ENCODE peak calls at places on chromosomes 11 and 22, in eight cellular contexts. K is IMR-90, A is Peyer's patch, U is upper lobe of right lung, I is transverse colon, J is cardiac muscle cell, Y is foreskin keratinocyte, F is progenitor cell of endocrine pancreas. V is an unnamed sample.

GRCh38 chr11:72319261-72319660 is 75.3 kb upstream of the PHOX2A start:
- DNase-seq in K (no peak), A (no peak), U (no peak), I (no peak), J (no peak), Y (no peak), F (no peak), V (no peak)

GRCh38 chr22:41880653-41881052 is 34.2 kb downstream of the SHISA8 start:
- DNase-seq in K (no peak), A (no peak), U (no peak), I (no peak), J (no peak), Y (no peak), F (no peak), V (no peak)

GRCh38 chr11:128630367-128631230 is 43.2 kb upstream of the ETS1 start:
- DNase-seq in K (peak), A (peak), U (peak), I (peak), J (peak), Y (peak), F (peak), V (no peak)

GRCh38 chr11:76706667-76707066 is 36.1 kb upstream of the LRRC32 start:
- DNase-seq in K (no peak), A (no peak), U (no peak), I (no peak), J (no peak), Y (peak), F (no peak), V (no peak)

GRCh38 chr22:27994481-27995331 is 75.7 kb upstream of the PITPNB start:
- DNase-seq in K (no peak), A (peak), U (peak), I (peak), J (no peak), Y (no peak), F (no peak), V (no peak)

GRCh38 chr22:36497910-36498669 is 8.8 kb downstream of the FOXRED2 start:
- DNase-seq in K (no peak), A (no peak), U (no peak), I (no peak), J (no peak), Y (no peak), F (no peak), V (no peak)

GRCh38 chr11:62926669-62927455 is 5.7 kb upstream of the CHRM1 start:
- DNase-seq in K (no peak), A (peak), U (no peak), I (no peak), J (no peak), Y (no peak), F (no peak), V (no peak)

GRCh38 chr11:11553595-11553994 is 68.2 kb downstream of the GALNT18 start:
- DNase-seq in K (no peak), A (no peak), U (no peak), I (no peak), J (no peak), Y (no peak), F (no peak), V (no peak)

GRCh38 chr11:69003301-69003865 is 9.7 kb downstream of the MRGPRF start:
- DNase-seq in K (no peak), A (peak), U (no peak), I (peak), J (no peak), Y (no peak), F (no peak), V (no peak)

GRCh38 chr22:33126881-33127280 is 68.7 kb upstream of the SYN3 start:
- DNase-seq in K (no peak), A (no peak), U (no peak), I (no peak), J (no peak), Y (peak), F (no peak), V (no peak)

GRCh38 chr11:75582935-75583709 is 21.1 kb downstream of the SERPINH1 start:
- DNase-seq in K (peak), A (peak), U (peak), I (peak), J (peak), Y (no peak), F (peak), V (peak)

GRCh38 chr22:44311855-44312170 is 938 bp downstream of the SHISAL1 start:
- DNase-seq in K (peak), A (no peak), U (no peak), I (no peak), J (peak), Y (peak), F (no peak), V (no peak)

GRCh38 chr11:120613264-120614226 is 102.0 kb downstream of the GRIK4 start:
- DNase-seq in K (no peak), A (no peak), U (no peak), I (no peak), J (no peak), Y (no peak), F (no peak), V (peak)

GRCh38 chr11:9153651-9154050 is 62.3 kb upstream of the SCUBE2 start:
- DNase-seq in K (no peak), A (no peak), U (no peak), I (no peak), J (no peak), Y (no peak), F (no peak), V (no peak)

GRCh38 chr11:56624661-56625110 is 10.0 kb upstream of the OR5M1 start:
- DNase-seq in K (peak), A (no peak), U (no peak), I (no peak), J (peak), Y (peak), F (no peak), V (no peak)
- TF ChIP-seq CTCF in K (peak), A (peak), U (peak), I (peak), J (peak), Y (peak), F (peak), V (peak)

GRCh38 chr11:94328587-94329080 is 24.3 kb downstream of the IZUMO1R start:
- DNase-seq in K (no peak), A (no peak), U (no peak), I (no peak), J (no peak), Y (no peak), F (no peak), V (no peak)
- TF ChIP-seq CTCF in K (no peak), A (no peak), U (no peak), I (no peak), J (no peak), Y (no peak), F (no peak), V (no peak)

GRCh38 chr22:50599816-50600454 is 658 bp upstream of the MAPK8IP2 start:
- DNase-seq in K (no peak), A (peak), U (no peak), I (peak), J (peak), Y (no peak), F (peak), V (no peak)
- TF ChIP-seq CTCF in K (no peak), A (no peak), U (no peak), I (no peak), J (no peak), Y (no peak), F (no peak), V (no peak)

DNA sequence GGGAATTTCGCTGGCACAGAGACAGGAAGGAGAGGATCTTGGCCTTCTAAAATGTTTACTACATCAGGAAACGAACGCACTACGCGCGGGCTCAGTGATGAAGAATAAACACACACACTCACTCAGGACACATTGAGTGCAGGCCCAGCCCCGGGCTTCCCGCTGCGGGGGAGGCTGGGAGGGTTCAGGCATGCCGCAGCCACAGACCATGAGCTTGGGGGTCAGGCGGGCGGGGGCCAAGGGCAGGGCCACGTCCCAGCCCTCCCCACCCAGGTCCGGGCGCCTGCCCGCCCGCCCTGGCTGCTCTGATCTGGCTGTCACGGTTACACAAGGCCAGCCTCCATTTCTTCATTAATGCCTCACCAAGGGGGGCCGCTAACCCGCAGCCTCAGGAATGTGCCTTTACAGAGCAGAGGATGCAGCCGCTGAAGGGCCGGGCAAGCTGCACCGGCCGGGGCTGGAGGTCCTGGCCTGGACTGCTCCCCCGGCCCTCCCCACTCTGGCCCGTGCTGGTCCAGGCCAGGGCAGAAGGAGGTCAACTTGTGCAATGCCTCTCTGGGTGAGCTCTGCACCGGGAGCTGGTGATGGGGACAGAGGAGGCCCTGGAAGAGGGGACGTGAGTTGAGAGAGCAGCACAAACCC is 41.7 kb downstream of the IGF2 start:
- DNase-seq in K (peak), A (peak), U (peak), I (peak), J (peak), Y (no peak), F (peak), V (no peak)
- TF ChIP-seq CTCF in K (no peak), A (no peak), U (no peak), I (no peak), J (no peak), Y (no peak), F (no peak), V (no peak)